ENCODE peak calls at places on chromosomes 3 and 15, in nine cellular contexts. One of them, this sample, is unnamed. For H3K27me3, the result is how much of the 10 kb centered on the place peaks cover.

GRCh38 chr3:132199451-132199850 is 117.8 kb upstream of the ACP3 start:
- DNase-seq in IMR-90: no peak
- DNase-seq in brain microvascular endothelial cell: no peak
- DNase-seq in endothelial cell of umbilical vein: no peak
- DNase-seq in GM23338: no peak
- DNase-seq in lung: no peak
- DNase-seq in tibial artery: no peak
- DNase-seq in CD8-positive, alpha-beta T cell: no peak
- DNase-seq in HCT116: no peak
- DNase-seq in this sample: no peak

GRCh38 chr3:48468329-48468731 is 21.8 kb downstream of the ATRIP start:
- DNase-seq in tibial artery: no peak
- DNase-seq in CD8-positive, alpha-beta T cell: no peak
- DNase-seq in IMR-90: no peak
- DNase-seq in lung: no peak
- DNase-seq in HCT116: no peak
- DNase-seq in brain microvascular endothelial cell: no peak
- DNase-seq in GM23338: no peak
- DNase-seq in endothelial cell of umbilical vein: no peak
- DNase-seq in this sample: no peak

GRCh38 chr3:27666708-27667107 is 55.4 kb downstream of the EOMES start:
- DNase-seq in tibial artery: peak
- DNase-seq in endothelial cell of umbilical vein: no peak
- DNase-seq in HCT116: no peak
- DNase-seq in IMR-90: peak
- DNase-seq in CD8-positive, alpha-beta T cell: no peak
- DNase-seq in GM23338: peak
- DNase-seq in lung: peak
- DNase-seq in brain microvascular endothelial cell: peak
- DNase-seq in this sample: no peak

GRCh38 chr3:24156466-24156865 is 211.4 kb downstream of the NR1D2 start:
- DNase-seq in IMR-90: peak
- DNase-seq in brain microvascular endothelial cell: peak
- DNase-seq in GM23338: no peak
- DNase-seq in CD8-positive, alpha-beta T cell: no peak
- DNase-seq in tibial artery: no peak
- DNase-seq in lung: no peak
- DNase-seq in HCT116: peak
- DNase-seq in endothelial cell of umbilical vein: no peak
- DNase-seq in this sample: peak

GRCh38 chr3:58009749-58010535 is 1.7 kb downstream of the FLNB start:
- DNase-seq in HCT116: no peak
- DNase-seq in CD8-positive, alpha-beta T cell: no peak
- DNase-seq in endothelial cell of umbilical vein: no peak
- DNase-seq in tibial artery: no peak
- DNase-seq in GM23338: peak
- DNase-seq in IMR-90: no peak
- DNase-seq in brain microvascular endothelial cell: no peak
- DNase-seq in lung: peak
- DNase-seq in this sample: no peak

GRCh38 chr3:10521772-10522441 is 16.5 kb upstream of the ATP2B2 start:
- DNase-seq in endothelial cell of umbilical vein: no peak
- DNase-seq in tibial artery: no peak
- DNase-seq in HCT116: no peak
- DNase-seq in lung: no peak
- DNase-seq in GM23338: no peak
- DNase-seq in CD8-positive, alpha-beta T cell: no peak
- DNase-seq in brain microvascular endothelial cell: no peak
- DNase-seq in IMR-90: no peak
- DNase-seq in this sample: no peak

GRCh38 chr15:58357529-58358476 is 74.0 kb upstream of the LIPC start:
- DNase-seq in HCT116: no peak
- DNase-seq in tibial artery: no peak
- DNase-seq in brain microvascular endothelial cell: peak
- DNase-seq in IMR-90: peak
- DNase-seq in endothelial cell of umbilical vein: peak
- DNase-seq in GM23338: peak
- DNase-seq in CD8-positive, alpha-beta T cell: peak
- DNase-seq in lung: no peak
- DNase-seq in this sample: no peak

GRCh38 chr3:156443079-156443478 is 111.8 kb downstream of the SSR3 start:
- DNase-seq in endothelial cell of umbilical vein: peak
- DNase-seq in CD8-positive, alpha-beta T cell: no peak
- DNase-seq in GM23338: no peak
- DNase-seq in IMR-90: no peak
- DNase-seq in brain microvascular endothelial cell: no peak
- DNase-seq in tibial artery: no peak
- DNase-seq in HCT116: no peak
- DNase-seq in lung: no peak
- DNase-seq in this sample: no peak

GRCh38 chr3:177633671-177634207 is 436.5 kb upstream of the TBL1XR1 start:
- DNase-seq in HCT116: no peak
- DNase-seq in brain microvascular endothelial cell: peak
- DNase-seq in endothelial cell of umbilical vein: no peak
- DNase-seq in CD8-positive, alpha-beta T cell: no peak
- DNase-seq in tibial artery: no peak
- DNase-seq in GM23338: no peak
- DNase-seq in lung: no peak
- DNase-seq in IMR-90: peak
- DNase-seq in this sample: no peak

GRCh38 chr3:136856665-136857064 is 5.3 kb upstream of the NCK1 start:
- DNase-seq in lung: no peak
- DNase-seq in brain microvascular endothelial cell: no peak
- DNase-seq in IMR-90: no peak
- DNase-seq in GM23338: no peak
- DNase-seq in tibial artery: no peak
- DNase-seq in CD8-positive, alpha-beta T cell: no peak
- DNase-seq in endothelial cell of umbilical vein: no peak
- DNase-seq in HCT116: no peak
- DNase-seq in this sample: no peak

GRCh38 chr3:47870156-47870555 is 67.2 kb downstream of the DHX30 start:
- DNase-seq in HCT116: no peak
- DNase-seq in CD8-positive, alpha-beta T cell: no peak
- DNase-seq in GM23338: no peak
- DNase-seq in IMR-90: peak
- DNase-seq in endothelial cell of umbilical vein: no peak
- DNase-seq in lung: no peak
- DNase-seq in tibial artery: no peak
- DNase-seq in brain microvascular endothelial cell: no peak
- DNase-seq in this sample: no peak

GRCh38 chr3:153595186-153595815 is 433.3 kb downstream of the RAP2B start:
- DNase-seq in HCT116: peak
- DNase-seq in endothelial cell of umbilical vein: peak
- DNase-seq in tibial artery: no peak
- DNase-seq in brain microvascular endothelial cell: peak
- DNase-seq in GM23338: peak
- DNase-seq in lung: no peak
- DNase-seq in IMR-90: peak
- DNase-seq in CD8-positive, alpha-beta T cell: no peak
- DNase-seq in this sample: no peak

GRCh38 chr3:101879102-101879501 is 29.8 kb downstream of the NFKBIZ start:
- DNase-seq in endothelial cell of umbilical vein: no peak
- DNase-seq in IMR-90: no peak
- DNase-seq in brain microvascular endothelial cell: no peak
- DNase-seq in CD8-positive, alpha-beta T cell: no peak
- DNase-seq in lung: no peak
- DNase-seq in HCT116: no peak
- DNase-seq in GM23338: no peak
- DNase-seq in tibial artery: no peak
- DNase-seq in this sample: no peak

DNA sequence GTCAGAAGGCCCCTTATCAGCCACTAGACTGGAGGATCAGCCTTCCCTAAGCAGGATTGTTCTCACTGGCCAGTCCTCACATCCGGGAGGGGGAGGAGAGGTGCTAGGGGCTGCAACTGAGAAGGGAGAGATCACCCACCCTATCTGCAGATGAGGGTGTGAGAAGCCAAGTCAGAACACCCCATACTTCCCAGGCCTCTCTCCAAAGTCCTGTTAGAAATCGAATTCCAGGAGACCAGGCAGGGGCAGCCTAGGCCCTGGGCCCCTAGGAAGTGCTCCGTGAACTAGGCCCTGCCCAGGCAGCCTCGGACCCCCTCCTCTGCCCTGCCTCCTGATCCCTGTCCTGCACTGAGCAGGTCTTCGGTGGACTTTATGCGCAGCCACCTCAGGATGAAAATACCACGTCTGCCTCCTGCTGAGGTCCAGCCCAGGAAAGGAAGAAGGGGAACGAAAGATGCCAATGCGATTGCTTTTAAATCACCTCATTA is 933 bp downstream of the DZIP1L start:
- DNase-seq in lung: no peak
- DNase-seq in GM23338: peak
- DNase-seq in IMR-90: peak
- DNase-seq in endothelial cell of umbilical vein: no peak
- DNase-seq in HCT116: no peak
- DNase-seq in tibial artery: no peak
- DNase-seq in CD8-positive, alpha-beta T cell: no peak
- DNase-seq in brain microvascular endothelial cell: no peak
- DNase-seq in this sample: no peak
- H3K4me3 ChIP-seq in lung: peak
- H3K4me3 ChIP-seq in GM23338: peak
- H3K4me3 ChIP-seq in IMR-90: peak
- H3K4me3 ChIP-seq in endothelial cell of umbilical vein: peak
- H3K4me3 ChIP-seq in HCT116: peak
- H3K4me3 ChIP-seq in tibial artery: peak
- H3K4me3 ChIP-seq in CD8-positive, alpha-beta T cell: peak
- H3K4me3 ChIP-seq in brain microvascular endothelial cell: peak
- H3K4me3 ChIP-seq in this sample: peak

DNA sequence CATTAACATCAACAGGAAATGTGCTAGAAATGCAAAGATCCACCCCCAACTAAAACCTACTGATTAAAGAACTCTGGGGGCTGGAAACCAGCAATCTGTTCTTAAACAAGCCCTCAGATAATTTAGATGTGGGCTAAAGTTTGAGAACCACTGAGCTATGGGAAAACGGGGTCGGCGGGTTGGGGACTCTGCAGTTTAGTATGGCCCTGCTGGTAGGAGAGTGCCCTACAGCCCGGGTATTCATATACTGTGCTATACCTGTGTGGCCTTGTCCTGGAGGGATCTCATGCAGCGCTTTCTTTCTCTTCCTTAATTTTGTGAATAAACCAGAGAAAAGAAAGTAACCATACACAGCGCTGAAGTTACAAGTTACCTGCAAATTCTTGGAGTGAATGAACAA is 189.7 kb upstream of the GBE1 start:
- DNase-seq in HCT116: no peak
- DNase-seq in IMR-90: no peak
- DNase-seq in GM23338: peak
- DNase-seq in brain microvascular endothelial cell: no peak
- DNase-seq in lung: no peak
- DNase-seq in tibial artery: no peak
- DNase-seq in CD8-positive, alpha-beta T cell: no peak
- DNase-seq in endothelial cell of umbilical vein: no peak
- DNase-seq in this sample: no peak
- TF ChIP-seq CTCF in HCT116: no peak
- TF ChIP-seq CTCF in IMR-90: no peak
- TF ChIP-seq CTCF in GM23338: no peak
- TF ChIP-seq CTCF in brain microvascular endothelial cell: no peak
- TF ChIP-seq CTCF in lung: no peak
- TF ChIP-seq CTCF in tibial artery: no peak
- TF ChIP-seq CTCF in CD8-positive, alpha-beta T cell: no peak
- TF ChIP-seq CTCF in endothelial cell of umbilical vein: no peak
- TF ChIP-seq CTCF in this sample: no peak

DNA sequence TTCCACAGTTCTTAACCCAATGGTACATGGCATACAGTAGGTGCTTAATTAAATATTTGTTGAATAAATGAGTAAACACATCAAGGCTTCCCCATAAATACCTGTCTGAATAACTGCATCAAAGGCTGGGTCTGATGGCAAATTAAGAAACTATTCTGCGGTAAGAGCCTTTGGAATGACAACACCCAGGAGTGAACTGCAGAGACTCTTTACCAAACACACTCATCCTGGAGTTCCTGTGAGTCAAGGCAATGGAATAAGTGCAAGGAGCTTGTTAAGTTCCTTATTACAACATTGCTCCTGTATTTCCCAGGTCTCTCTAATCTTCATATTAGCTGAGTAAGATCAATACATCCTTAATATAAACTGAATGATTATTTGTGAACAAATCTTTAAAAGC is 119.9 kb upstream of the STT3B start:
- DNase-seq in HCT116: no peak
- DNase-seq in tibial artery: no peak
- DNase-seq in GM23338: no peak
- DNase-seq in endothelial cell of umbilical vein: no peak
- DNase-seq in brain microvascular endothelial cell: peak
- DNase-seq in lung: no peak
- DNase-seq in CD8-positive, alpha-beta T cell: no peak
- DNase-seq in IMR-90: peak
- DNase-seq in this sample: no peak
- H3K27me3 ChIP-seq in HCT116: under half
- H3K27me3 ChIP-seq in tibial artery: under half
- H3K27me3 ChIP-seq in GM23338: under half
- H3K27me3 ChIP-seq in endothelial cell of umbilical vein: under half
- H3K27me3 ChIP-seq in brain microvascular endothelial cell: under half
- H3K27me3 ChIP-seq in lung: under half
- H3K27me3 ChIP-seq in CD8-positive, alpha-beta T cell: under half
- H3K27me3 ChIP-seq in IMR-90: under half
- H3K27me3 ChIP-seq in this sample: under half

GRCh38 chr3:190718691-190719090 is 143.8 kb downstream of the GMNC start:
- DNase-seq in brain microvascular endothelial cell: peak
- DNase-seq in HCT116: no peak
- DNase-seq in IMR-90: peak
- DNase-seq in endothelial cell of umbilical vein: no peak
- DNase-seq in lung: no peak
- DNase-seq in GM23338: no peak
- DNase-seq in tibial artery: no peak
- DNase-seq in CD8-positive, alpha-beta T cell: no peak
- DNase-seq in this sample: no peak
- H3K4me3 ChIP-seq in brain microvascular endothelial cell: no peak
- H3K4me3 ChIP-seq in HCT116: no peak
- H3K4me3 ChIP-seq in IMR-90: no peak
- H3K4me3 ChIP-seq in endothelial cell of umbilical vein: no peak
- H3K4me3 ChIP-seq in lung: no peak
- H3K4me3 ChIP-seq in GM23338: no peak
- H3K4me3 ChIP-seq in tibial artery: no peak
- H3K4me3 ChIP-seq in CD8-positive, alpha-beta T cell: no peak
- H3K4me3 ChIP-seq in this sample: no peak

GRCh38 chr15:71489570-71489969 is 320.8 kb upstream of the NR2E3 start:
- DNase-seq in tibial artery: no peak
- DNase-seq in CD8-positive, alpha-beta T cell: no peak
- DNase-seq in IMR-90: no peak
- DNase-seq in GM23338: no peak
- DNase-seq in HCT116: no peak
- DNase-seq in lung: no peak
- DNase-seq in brain microvascular endothelial cell: no peak
- DNase-seq in endothelial cell of umbilical vein: no peak
- DNase-seq in this sample: no peak

GRCh38 chr15:71480566-71480965 is 329.8 kb upstream of the NR2E3 start:
- DNase-seq in IMR-90: no peak
- DNase-seq in lung: no peak
- DNase-seq in HCT116: no peak
- DNase-seq in CD8-positive, alpha-beta T cell: no peak
- DNase-seq in brain microvascular endothelial cell: no peak
- DNase-seq in tibial artery: no peak
- DNase-seq in GM23338: no peak
- DNase-seq in endothelial cell of umbilical vein: no peak
- DNase-seq in this sample: no peak

GRCh38 chr15:71484080-71484479 is 326.3 kb upstream of the NR2E3 start:
- DNase-seq in HCT116: no peak
- DNase-seq in IMR-90: no peak
- DNase-seq in GM23338: no peak
- DNase-seq in tibial artery: no peak
- DNase-seq in endothelial cell of umbilical vein: no peak
- DNase-seq in brain microvascular endothelial cell: no peak
- DNase-seq in lung: no peak
- DNase-seq in CD8-positive, alpha-beta T cell: no peak
- DNase-seq in this sample: no peak

GRCh38 chr15:71485094-71485693 is 325.2 kb upstream of the NR2E3 start:
- DNase-seq in endothelial cell of umbilical vein: no peak
- DNase-seq in IMR-90: no peak
- DNase-seq in GM23338: peak
- DNase-seq in CD8-positive, alpha-beta T cell: no peak
- DNase-seq in brain microvascular endothelial cell: no peak
- DNase-seq in tibial artery: no peak
- DNase-seq in lung: no peak
- DNase-seq in HCT116: no peak
- DNase-seq in this sample: no peak
- TF ChIP-seq CTCF in endothelial cell of umbilical vein: peak
- TF ChIP-seq CTCF in IMR-90: peak
- TF ChIP-seq CTCF in GM23338: peak
- TF ChIP-seq CTCF in CD8-positive, alpha-beta T cell: no peak
- TF ChIP-seq CTCF in brain microvascular endothelial cell: peak
- TF ChIP-seq CTCF in tibial artery: no peak
- TF ChIP-seq CTCF in lung: no peak
- TF ChIP-seq CTCF in HCT116: no peak
- TF ChIP-seq CTCF in this sample: peak

This sample was measured in keratinocyte.